ENCODE peak calls at places on chromosomes 12 and 14, in seven cellular contexts. A is HepG2, C is transverse colon, N is tibial nerve, O is sigmoid colon, X is A549, J is esophagus muscularis mucosa. I is an unnamed sample.
A peak's percentile ranks its signal among the peaks of the same experiment; 100 is the strongest.

GRCh38 chr14:29085546-29085945 is 319.0 kb downstream of the FOXG1 start:
- DNase-seq in A (peak; percentile 39), C (no peak), N (no peak), O (no peak), X (peak; percentile 1), J (no peak), I (no peak)

GRCh38 chr14:50801706-50802105 is 29.3 kb downstream of the NIN start:
- DNase-seq in A (no peak), C (no peak), N (no peak), O (no peak), X (no peak), J (no peak), I (no peak)

GRCh38 chr14:65949711-65950516 is 536.3 kb upstream of the CCDC196 start:
- DNase-seq in A (peak; percentile 29), C (peak; percentile 39), N (no peak), O (peak; percentile 72), X (no peak), J (no peak), I (peak; percentile 82)

GRCh38 chr12:15837141-15837781 is 44.9 kb upstream of the STRAP start:
- DNase-seq in A (no peak), C (no peak), N (no peak), O (no peak), X (no peak), J (peak; percentile 72), I (no peak)

GRCh38 chr12:91846466-91847055 is 299.1 kb downstream of the BTG1 start:
- DNase-seq in A (no peak), C (no peak), N (no peak), O (no peak), X (no peak), J (no peak), I (no peak)

GRCh38 chr12:117441751-117442150 is 80.3 kb upstream of the NOS1 start:
- DNase-seq in A (no peak), C (no peak), N (no peak), O (peak; percentile 75), X (peak; percentile 16), J (no peak), I (no peak)

GRCh38 chr12:98422809-98423208 is 92.6 kb upstream of the TMPO start:
- DNase-seq in A (peak; percentile 29), C (peak; percentile 75), N (no peak), O (no peak), X (no peak), J (peak; percentile 60), I (no peak)

GRCh38 chr12:39646963-39647362 is 27.4 kb upstream of the ABCD2 start:
- DNase-seq in A (no peak), C (no peak), N (peak; percentile 35), O (no peak), X (no peak), J (no peak), I (no peak)

GRCh38 chr12:102568151-102568815 is 87.9 kb upstream of the IGF1 start:
- DNase-seq in A (no peak), C (no peak), N (no peak), O (no peak), X (no peak), J (no peak), I (no peak)

GRCh38 chr12:53344824-53345485 is 8.8 kb upstream of the SP7 start:
- DNase-seq in A (peak; percentile 54), C (peak; percentile 78), N (peak; percentile 76), O (peak; percentile 93), X (peak; percentile 68), J (peak; percentile 93), I (peak; percentile 73)

GRCh38 chr14:101705733-101706508 is 55.6 kb upstream of the PPP2R5C start:
- DNase-seq in A (no peak), C (peak; percentile 71), N (peak; percentile 28), O (peak; percentile 82), X (no peak), J (peak; percentile 89), I (peak; percentile 57)

GRCh38 chr14:53796734-53797133 is 159.9 kb downstream of the BMP4 start:
- DNase-seq in A (no peak), C (no peak), N (no peak), O (no peak), X (no peak), J (no peak), I (no peak)

GRCh38 chr14:98345186-98345585 is 926.8 kb downstream of the BCL11B start:
- DNase-seq in A (no peak), C (no peak), N (no peak), O (no peak), X (no peak), J (peak; percentile 64), I (no peak)

GRCh38 chr12:45730842-45731336 is 1.4 kb downstream of the ARID2 start:
- DNase-seq in A (peak; percentile 60), C (no peak), N (peak; percentile 23), O (no peak), X (no peak), J (no peak), I (no peak)

GRCh38 chr14:21437063-21437901 is 18.6 kb downstream of the CHD8 start:
- DNase-seq in A (peak; percentile 100), C (peak; percentile 99), N (peak; percentile 100), O (peak; percentile 98), X (peak; percentile 91), J (peak; percentile 99), I (peak; percentile 98)

GRCh38 chr14:82757775-82758174 is 1224.1 kb upstream of the SEL1L start:
- DNase-seq in A (no peak), C (no peak), N (no peak), O (no peak), X (no peak), J (no peak), I (no peak)

GRCh38 chr12:5499566-5500325 is 67.8 kb downstream of the NTF3 start:
- DNase-seq in A (no peak), C (peak; percentile 54), N (no peak), O (no peak), X (no peak), J (no peak), I (no peak)

GRCh38 chr12:115506822-115507629 is 770.5 kb downstream of the MED13L start:
- DNase-seq in A (peak; percentile 79), C (peak; percentile 7), N (no peak), O (no peak), X (no peak), J (no peak), I (no peak)

GRCh38 chr14:102848830-102849521 is 71.7 kb downstream of the TRAF3 start:
- DNase-seq in A (no peak), C (peak; percentile 65), N (peak; percentile 39), O (peak; percentile 71), X (no peak), J (no peak), I (peak; percentile 36)

GRCh38 chr14:61520546-61520945 is 174.8 kb upstream of the HIF1A start:
- DNase-seq in A (no peak), C (no peak), N (no peak), O (no peak), X (no peak), J (no peak), I (no peak)

GRCh38 chr14:102923920-102924486 is 1.5 kb downstream of the AMN start:
- DNase-seq in A (no peak), C (peak; percentile 29), N (no peak), O (no peak), X (no peak), J (no peak), I (no peak)

DNA sequence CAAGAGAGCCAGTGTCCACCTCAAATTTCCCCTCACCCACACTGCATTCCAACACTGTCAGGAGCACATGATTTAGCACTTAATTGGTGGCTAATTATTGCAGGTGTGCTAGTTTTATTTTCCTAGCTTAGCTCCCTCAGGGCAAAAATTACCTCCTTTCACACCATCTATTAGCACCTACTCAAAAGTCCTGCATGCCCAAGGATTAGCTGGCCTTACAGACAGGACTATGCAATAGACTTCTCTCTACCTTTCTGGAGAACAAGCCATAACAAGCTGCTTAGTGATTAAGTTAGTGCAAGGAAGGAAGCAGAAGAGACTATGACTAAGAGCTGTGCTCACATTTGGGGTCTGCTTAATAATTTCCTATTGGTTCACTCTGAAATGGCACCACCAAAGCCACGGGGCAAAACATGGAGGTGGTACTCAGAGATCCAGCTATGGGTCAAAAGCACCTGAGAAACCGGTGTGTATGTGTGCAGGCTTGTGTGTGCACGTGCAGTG is 69.5 kb downstream of the STON2 start:
- DNase-seq in A (no peak), C (no peak), N (no peak), O (no peak), X (no peak), J (no peak), I (no peak)
- TF ChIP-seq EP300 in A (no peak), C (no peak), N (no peak), O (no peak), X (no peak), J (no peak), I (no peak)

DNA sequence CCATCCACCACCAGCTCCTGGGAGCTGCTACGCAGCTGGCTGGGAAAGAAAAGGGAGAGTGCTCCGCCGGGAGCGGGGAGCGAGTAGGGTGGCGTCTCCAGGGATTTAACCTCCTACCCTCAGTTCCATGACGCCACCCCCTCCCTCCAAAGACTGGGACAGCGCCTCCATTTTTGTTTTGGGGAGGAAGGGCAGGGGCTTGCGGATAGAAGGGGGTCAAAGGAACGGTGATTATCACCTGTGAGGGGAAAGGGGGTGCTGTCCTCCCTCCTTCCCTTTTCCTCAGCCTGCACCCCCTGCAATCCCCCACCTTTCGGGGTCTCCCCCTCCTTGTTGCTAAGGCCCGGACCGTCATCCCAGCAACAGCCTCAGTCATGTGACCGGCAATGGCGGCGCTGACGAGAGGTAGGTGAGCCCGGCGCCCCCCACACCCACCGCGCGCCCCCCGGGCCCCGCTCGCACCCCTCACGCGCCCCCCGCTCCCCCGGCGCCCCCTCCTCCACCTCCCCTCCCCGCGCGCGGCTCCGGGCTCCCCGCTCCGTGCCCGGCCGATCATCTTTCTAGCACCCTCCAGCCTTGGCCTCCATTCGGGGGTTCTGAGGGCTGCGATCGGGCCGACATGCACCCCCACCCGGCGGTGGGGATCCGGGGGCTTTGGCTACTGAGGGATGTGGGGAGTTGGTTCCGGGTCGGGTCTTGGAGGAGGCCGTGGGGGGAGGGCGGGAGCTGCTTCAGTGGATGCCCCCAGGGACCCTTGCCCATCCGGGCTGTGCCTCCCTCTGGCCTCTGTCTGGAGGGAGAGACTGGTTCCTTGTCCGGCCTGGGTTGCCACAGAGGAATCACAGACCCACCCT is at the start of gene DTX3:
- DNase-seq in A (no peak), C (no peak), N (peak; percentile 43), O (peak; percentile 81), X (peak; percentile 57), J (no peak), I (no peak)
- TF ChIP-seq POLR2A in A (no peak), C (no peak), N (no peak), O (peak; percentile 22), X (no peak), J (no peak), I (no peak)

GRCh38 chr12:120539303-120539702 is 5.1 kb downstream of the RNF10 start:
- DNase-seq in A (no peak), C (no peak), N (no peak), O (peak; percentile 25), X (no peak), J (no peak), I (no peak)
- H3K4me1 ChIP-seq in A (peaks cover 78% of the 10 kb centered on the region), C (peaks cover 87% of the 10 kb centered on the region), N (peaks cover 64% of the 10 kb centered on the region), O (no peaks in the 10 kb centered on the region), X (peaks cover 42% of the 10 kb centered on the region), J (peaks cover 87% of the 10 kb centered on the region), I (peaks cover 92% of the 10 kb centered on the region)

GRCh38 chr14:64419003-64419402 is 30.9 kb downstream of the MTHFD1 start:
- DNase-seq in A (no peak), C (no peak), N (no peak), O (no peak), X (no peak), J (no peak), I (no peak)
- TF ChIP-seq EP300 in A (no peak), C (no peak), N (no peak), O (no peak), X (no peak), J (no peak), I (no peak)

GRCh38 chr12:11696084-11696483 is 46.6 kb downstream of the ETV6 start:
- DNase-seq in A (no peak), C (no peak), N (no peak), O (no peak), X (no peak), J (no peak), I (no peak)
- TF ChIP-seq POLR2A in A (no peak), C (no peak), N (no peak), O (no peak), X (no peak), J (no peak), I (no peak)